ENCODE peak calls at places on chromosomes 12 and 14, in seven cellular contexts. Y is HCT116, M is SK-N-SH, N is K562, J is HepG2, I is GM12878, K is H1. S is an unnamed sample.

GRCh38 chr12:754871-755562 is 2.6 kb downstream of the WNK1 start:
- DNase-seq in Y (no peak), M (peak; percentile 58), N (peak; percentile 15), J (peak; percentile 70), I (no peak), K (no peak), S (peak; percentile 58)

GRCh38 chr14:103868242-103868897 is 21.0 kb upstream of the PPP1R13B start:
- DNase-seq in Y (no peak), M (peak; percentile 27), N (no peak), J (no peak), I (no peak), K (no peak), S (no peak)

GRCh38 chr12:112985655-112986290 is 7.5 kb downstream of the OAS2 start:
- DNase-seq in Y (no peak), M (no peak), N (no peak), J (no peak), I (no peak), K (no peak), S (no peak)

GRCh38 chr12:109393437-109394345 is 46.0 kb downstream of the MYO1H start:
- DNase-seq in Y (peak; percentile 48), M (peak; percentile 74), N (peak; percentile 76), J (peak; percentile 35), I (no peak), K (no peak), S (peak; percentile 82)

GRCh38 chr14:88492272-88493089 is 62.3 kb downstream of the PTPN21 start:
- DNase-seq in Y (peak; percentile 48), M (peak; percentile 81), N (peak; percentile 71), J (peak; percentile 65), I (peak; percentile 19), K (peak; percentile 15), S (peak; percentile 80)

GRCh38 chr14:20681348-20682126 is 2.8 kb upstream of the RNASE4 start:
- DNase-seq in Y (peak; percentile 83), M (peak; percentile 51), N (peak; percentile 57), J (peak; percentile 94), I (peak; percentile 89), K (no peak), S (no peak)

GRCh38 chr12:113370923-113371682 is 12.7 kb downstream of the PLBD2 start:
- DNase-seq in Y (no peak), M (no peak), N (no peak), J (no peak), I (no peak), K (no peak), S (no peak)

GRCh38 chr12:130601327-130601726 is 114.8 kb downstream of the RIMBP2 start:
- DNase-seq in Y (no peak), M (peak; percentile 81), N (no peak), J (no peak), I (no peak), K (no peak), S (no peak)

GRCh38 chr12:14970467-14970866 is 2.4 kb upstream of the PDE6H start:
- DNase-seq in Y (no peak), M (no peak), N (no peak), J (no peak), I (no peak), K (no peak), S (no peak)

GRCh38 chr14:54364555-54365415 is 32.0 kb upstream of the CDKN3 start:
- DNase-seq in Y (no peak), M (no peak), N (no peak), J (peak; percentile 83), I (no peak), K (no peak), S (peak; percentile 34)

GRCh38 chr12:104258476-104259067 is 43.0 kb downstream of the TXNRD1 start:
- DNase-seq in Y (no peak), M (no peak), N (no peak), J (no peak), I (no peak), K (no peak), S (no peak)

GRCh38 chr12:52832960-52833905 is 878 bp downstream of the KRT79 start:
- DNase-seq in Y (no peak), M (no peak), N (no peak), J (no peak), I (no peak), K (no peak), S (no peak)

GRCh38 chr12:13566286-13566685 is 369.8 kb downstream of the EMP1 start:
- DNase-seq in Y (no peak), M (no peak), N (no peak), J (no peak), I (no peak), K (no peak), S (no peak)

GRCh38 chr14:50772361-50772760 is 58.6 kb downstream of the NIN start:
- DNase-seq in Y (no peak), M (no peak), N (no peak), J (no peak), I (no peak), K (no peak), S (no peak)

GRCh38 chr14:50770586-50770985 is 60.4 kb downstream of the NIN start:
- DNase-seq in Y (no peak), M (no peak), N (no peak), J (no peak), I (no peak), K (no peak), S (no peak)

GRCh38 chr14:50768693-50769092 is 62.3 kb downstream of the NIN start:
- DNase-seq in Y (no peak), M (no peak), N (no peak), J (no peak), I (no peak), K (no peak), S (no peak)

GRCh38 chr14:50768220-50768619 is 62.7 kb downstream of the NIN start:
- DNase-seq in Y (no peak), M (peak; percentile 55), N (no peak), J (no peak), I (no peak), K (no peak), S (no peak)

DNA sequence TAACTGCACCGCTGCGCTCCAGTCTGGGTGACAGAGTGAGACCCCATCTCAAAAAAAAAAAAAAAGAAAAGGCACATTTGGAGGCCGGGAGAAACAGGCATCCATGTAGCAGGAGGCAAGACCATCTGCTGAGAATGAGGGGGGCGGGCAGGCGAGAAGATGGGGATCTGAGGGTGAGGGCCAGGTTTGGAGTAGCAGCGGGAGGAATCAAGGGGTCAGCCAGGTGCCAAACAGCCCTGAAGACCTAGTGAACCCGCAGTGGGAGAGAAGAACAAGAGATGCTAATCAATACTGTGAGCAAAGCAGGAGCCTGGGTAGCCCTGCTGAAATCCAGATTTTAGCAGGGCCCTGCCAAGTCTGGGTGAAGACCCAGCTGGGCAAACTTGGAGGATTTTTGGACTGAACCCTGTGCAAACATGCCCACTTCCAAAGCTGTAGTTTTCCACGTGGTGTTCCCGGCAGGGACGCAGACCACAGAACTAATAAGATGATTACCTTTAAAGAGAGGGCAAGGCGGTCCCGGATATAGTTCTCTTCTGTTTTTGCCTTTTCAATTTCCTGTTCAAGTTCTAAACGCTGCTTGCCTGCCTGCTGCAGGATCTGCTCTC is 61.0 kb downstream of the NIN start:
- DNase-seq in Y (no peak), M (no peak), N (no peak), J (no peak), I (no peak), K (no peak), S (no peak)
- TF ChIP-seq JUND in Y (no peak), M (no peak), N (no peak), J (no peak), I (no peak), K (no peak), S (no peak)

DNA sequence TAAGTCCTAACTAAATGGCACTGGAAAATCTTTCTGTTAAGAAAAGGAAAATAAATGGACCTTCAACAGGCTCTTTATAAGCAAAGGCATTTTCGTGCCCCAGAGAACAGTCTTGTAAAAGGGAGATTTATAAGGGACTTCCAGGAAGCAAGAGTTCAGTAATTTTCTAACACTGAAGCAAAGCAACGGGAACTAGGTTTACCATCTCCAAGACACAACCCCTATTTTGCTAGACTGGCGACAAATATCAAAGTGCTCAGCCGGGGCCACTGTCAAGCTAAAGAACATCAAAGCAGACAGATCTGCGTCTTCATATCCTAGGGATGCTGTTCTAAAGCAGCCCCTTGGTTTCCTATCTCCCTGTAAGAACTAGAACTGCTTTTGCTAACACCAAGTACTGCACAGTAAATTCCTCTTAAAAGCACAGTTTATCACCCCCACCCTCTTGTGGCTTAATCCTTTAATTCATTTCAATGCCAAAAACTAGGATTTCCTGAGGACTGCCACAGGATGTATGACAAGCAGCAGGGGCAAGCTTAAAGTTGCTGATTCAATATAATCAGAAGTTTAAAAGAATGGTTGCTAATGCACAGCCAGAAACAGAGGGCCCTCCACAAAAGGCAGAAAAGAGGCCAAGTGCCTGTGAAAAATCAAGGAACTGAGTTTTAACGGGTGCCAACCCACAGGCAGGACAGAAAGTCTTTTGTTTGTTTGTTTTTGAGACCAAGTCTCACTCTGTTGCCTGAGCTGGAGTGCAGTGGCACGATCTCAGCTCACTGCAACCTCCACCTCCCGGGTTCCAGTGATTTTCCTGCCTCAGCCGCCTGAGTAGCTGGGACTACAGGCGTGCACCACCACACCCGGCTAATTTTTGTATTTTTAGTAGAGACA is 44.0 kb upstream of the ISM2 start:
- DNase-seq in Y (no peak), M (no peak), N (no peak), J (no peak), I (no peak), K (no peak), S (no peak)
- TF ChIP-seq JUND in Y (no peak), M (no peak), N (no peak), J (no peak), I (no peak), K (no peak), S (no peak)

DNA sequence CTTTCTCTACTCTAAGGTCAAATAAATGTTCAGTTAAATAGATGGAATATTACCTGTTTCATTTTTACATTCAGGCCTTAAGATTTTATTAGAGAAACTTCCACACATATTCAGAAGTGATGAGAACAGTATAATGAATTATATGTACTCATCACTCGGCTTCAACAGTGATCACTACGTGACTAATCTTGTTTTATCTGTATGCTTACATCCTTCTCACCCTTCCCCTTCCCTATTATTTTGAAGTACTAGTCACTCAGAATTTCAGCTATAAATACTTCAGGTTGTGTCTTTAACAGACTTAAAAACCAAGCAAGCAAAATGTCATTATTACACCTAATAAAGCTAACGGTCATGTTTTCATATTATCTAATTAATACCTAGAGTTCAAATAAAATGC is 34.9 kb downstream of the ETV6 start:
- DNase-seq in Y (no peak), M (no peak), N (no peak), J (no peak), I (no peak), K (no peak), S (no peak)
- TF ChIP-seq JUND in Y (no peak), M (no peak), N (no peak), J (no peak), I (no peak), K (no peak), S (no peak)

GRCh38 chr14:46344327-46344937 is 307.1 kb downstream of the RPL10L start:
- DNase-seq in Y (peak; percentile 3), M (peak; percentile 0), N (no peak), J (peak; percentile 15), I (peak; percentile 2), K (no peak), S (peak; percentile 18)
- TF ChIP-seq JUND in Y (no peak), M (no peak), N (no peak), J (no peak), I (no peak), K (no peak), S (no peak)

S was measured in T47D.